ENCODE peak calls at places on chromosomes 11 and 22, in nine cellular contexts. G, W, D, Z, M, O, H, K and J are unnamed samples. For H3K4me1, the result is how much of the 10 kb centered on the place peaks cover.

GRCh38 chr11:57458410-57459111 is 1.8 kb upstream of the RTN4RL2 start:
- DNase-seq in G (peak), W (peak), M (no peak), D (no peak), K (peak), Z (no peak), H (peak), O (peak), J (no peak)

GRCh38 chr11:22479133-22479690 is 141.0 kb downstream of the SLC17A6 start:
- DNase-seq in K (no peak), D (no peak), M (no peak), G (no peak), H (no peak), W (no peak), Z (peak), O (no peak), J (no peak)

GRCh38 chr22:34410111-34410510 is 489.8 kb upstream of the LARGE1 start:
- DNase-seq in K (no peak), W (no peak), M (no peak), G (no peak), H (no peak), O (no peak), Z (no peak), D (no peak), J (no peak)

GRCh38 chr22:32600184-32600583 is 125.6 kb downstream of the FBXO7 start:
- DNase-seq in D (no peak), G (no peak), M (no peak), O (no peak), H (no peak), K (no peak), Z (no peak), W (no peak), J (no peak)

GRCh38 chr11:12507391-12507790 is 130.0 kb downstream of the PARVA start:
- DNase-seq in M (no peak), O (no peak), D (no peak), G (no peak), K (no peak), Z (no peak), H (no peak), W (no peak), J (no peak)

GRCh38 chr11:62372871-62373270 is 35.6 kb downstream of the ASRGL1 start:
- DNase-seq in G (no peak), O (no peak), M (no peak), D (no peak), H (no peak), W (no peak), K (no peak), Z (no peak), J (no peak)

GRCh38 chr11:116073854-116074837 is 569.9 kb upstream of the CADM1 start:
- DNase-seq in Z (no peak), K (no peak), W (no peak), D (no peak), O (peak), M (no peak), H (no peak), G (no peak), J (no peak)

GRCh38 chr22:44701824-44702478 is at the start of gene PRR5:
- DNase-seq in D (peak), O (peak), M (no peak), W (peak), Z (peak), G (peak), K (peak), H (peak), J (peak)

GRCh38 chr11:107695446-107695845 is 16.4 kb downstream of the SLN start:
- DNase-seq in H (no peak), Z (no peak), M (no peak), D (no peak), G (no peak), W (no peak), K (no peak), O (no peak), J (no peak)

GRCh38 chr11:124882339-124883071 is 15.2 kb downstream of the ROBO4 start:
- DNase-seq in G (peak), D (no peak), K (no peak), Z (no peak), O (no peak), H (no peak), W (no peak), M (no peak), J (peak)

GRCh38 chr11:10770626-10771254 is 19.7 kb downstream of the CTR9 start:
- DNase-seq in Z (peak), D (no peak), G (no peak), H (no peak), W (peak), O (peak), M (no peak), K (peak), J (peak)

GRCh38 chr11:34600339-34601084 is 20.4 kb upstream of the EHF start:
- DNase-seq in Z (no peak), K (no peak), M (no peak), O (no peak), G (peak), W (peak), H (no peak), D (no peak), J (no peak)

GRCh38 chr11:15972838-15973237 is 383.5 kb downstream of the SOX6 start:
- DNase-seq in H (no peak), K (no peak), G (no peak), W (no peak), O (no peak), Z (no peak), M (no peak), D (no peak), J (no peak)

GRCh38 chr22:47748887-47749286 is 986.4 kb downstream of the TBC1D22A start:
- DNase-seq in W (no peak), D (no peak), K (no peak), M (no peak), Z (no peak), O (no peak), G (no peak), H (no peak), J (no peak)

GRCh38 chr11:134576286-134576685 is 164.2 kb upstream of the B3GAT1 start:
- DNase-seq in W (no peak), D (no peak), G (no peak), M (no peak), Z (no peak), O (no peak), H (no peak), K (no peak), J (no peak)

GRCh38 chr22:26431151-26431995 is 2.3 kb downstream of the ASPHD2 start:
- DNase-seq in M (no peak), G (no peak), K (peak), W (no peak), O (no peak), H (no peak), Z (no peak), D (no peak), J (peak)

GRCh38 chr11:101127348-101127698 is 2.3 kb downstream of the PGR start:
- DNase-seq in W (no peak), M (no peak), O (peak), H (no peak), K (peak), G (peak), D (peak), Z (peak), J (no peak)

GRCh38 chr11:68682531-68682931 is 1.8 kb upstream of the GAL start:
- DNase-seq in O (no peak), D (no peak), G (no peak), W (no peak), K (no peak), H (no peak), Z (no peak), M (no peak), J (no peak)

GRCh38 chr22:41286639-41287091 is 678 bp upstream of the RANGAP1 start:
- DNase-seq in G (no peak), D (no peak), H (peak), K (peak), M (no peak), Z (peak), O (no peak), W (no peak), J (no peak)

GRCh38 chr11:64321533-64321932 is 3.6 kb downstream of the PRDX5 start:
- DNase-seq in G (no peak), W (peak), O (no peak), Z (no peak), D (no peak), M (peak), H (no peak), K (no peak), J (no peak)

GRCh38 chr11:8387693-8388092 is 124.0 kb upstream of the LMO1 start:
- DNase-seq in M (no peak), D (no peak), K (no peak), W (no peak), Z (no peak), G (no peak), H (no peak), O (no peak), J (no peak)

GRCh38 chr11:9210224-9210921 is 54.8 kb downstream of the DENND5A start:
- DNase-seq in W (no peak), M (no peak), D (no peak), K (no peak), O (no peak), Z (no peak), G (no peak), H (no peak), J (no peak)

GRCh38 chr11:5701184-5701583 is 11.6 kb downstream of the TRIM22 start:
- DNase-seq in G (no peak), Z (no peak), D (no peak), K (no peak), M (no peak), H (no peak), O (no peak), W (no peak), J (no peak)

GRCh38 chr11:70423523-70424505 is 25.5 kb downstream of the CTTN start:
- DNase-seq in K (no peak), Z (peak), G (no peak), H (peak), W (no peak), D (no peak), M (no peak), O (no peak), J (no peak)

DNA sequence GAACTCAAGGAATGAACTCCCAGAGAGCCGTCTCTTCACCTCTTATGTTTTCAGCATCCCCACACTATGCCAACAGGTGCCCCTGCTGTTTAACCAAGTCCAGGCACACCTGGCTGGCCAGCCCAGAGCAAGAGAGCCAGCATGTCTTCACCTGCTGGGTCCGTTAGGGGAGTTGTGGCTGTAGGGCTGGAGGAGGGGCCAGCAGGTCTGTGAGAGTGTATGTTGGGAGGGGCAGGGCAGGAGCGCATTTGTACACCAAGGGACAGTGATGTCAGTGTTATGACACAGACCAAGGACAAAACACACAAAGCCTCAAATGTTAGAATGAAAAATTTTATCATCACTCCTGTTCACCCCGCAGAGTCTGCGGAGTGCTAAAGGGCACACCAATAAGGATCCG is 5.8 kb downstream of the PATZ1 start:
- DNase-seq in G (no peak), K (no peak), W (no peak), O (no peak), H (no peak), Z (no peak), M (no peak), D (no peak), J (no peak)
- H3K4me1 ChIP-seq in G (under half), K (under half), W (half or more), O (half or more), H (half or more), Z (under half), M (under half), D (half or more), J (under half)

DNA sequence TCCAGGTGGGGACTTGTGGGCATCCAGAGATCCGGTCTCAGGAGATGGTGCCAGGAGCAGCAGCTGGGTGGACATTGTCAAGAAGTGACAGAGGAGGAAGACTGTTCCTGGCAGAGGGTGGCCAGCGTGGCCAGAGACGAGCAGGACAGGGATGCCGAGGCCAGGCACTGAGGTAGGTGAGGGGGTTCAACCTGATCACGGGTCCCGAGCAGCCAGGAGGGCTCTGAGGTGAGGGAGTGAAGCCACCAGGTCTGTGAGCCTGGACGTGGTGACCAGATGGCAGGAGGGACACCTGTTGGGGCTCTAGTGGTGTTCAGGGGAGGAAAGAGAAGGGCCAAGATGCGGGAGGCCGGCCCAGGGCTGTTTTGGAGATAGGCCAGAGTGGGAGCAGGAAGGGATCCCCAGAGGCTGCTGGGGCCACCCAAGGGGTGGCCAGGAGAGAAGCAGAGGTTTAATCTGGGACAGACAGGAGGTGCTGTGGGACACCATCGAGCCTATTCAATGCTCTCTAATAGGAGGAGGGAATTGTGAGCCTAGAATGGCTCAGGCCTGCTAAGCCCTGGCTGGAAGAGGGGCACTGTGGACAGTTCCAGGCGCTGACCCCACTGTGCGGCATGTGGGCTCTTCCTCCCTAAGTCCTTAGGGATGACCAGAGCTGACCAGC is 6.3 kb downstream of the PPM1F start:
- DNase-seq in H (no peak), K (no peak), W (no peak), Z (no peak), O (no peak), M (no peak), G (no peak), D (no peak), J (no peak)
- H3K4me1 ChIP-seq in H (under half), K (half or more), W (half or more), Z (under half), O (half or more), M (under half), G (under half), D (half or more), J (half or more)

GRCh38 chr11:45048870-45049825 is 97.3 kb upstream of the PRDM11 start:
- DNase-seq in D (no peak), H (no peak), W (no peak), Z (peak), K (no peak), G (no peak), M (no peak), O (peak), J (no peak)
- H3K4me1 ChIP-seq in D (under half), H (under half), W (under half), Z (under half), K (under half), G (under half), M (under half), O (half or more), J (under half)

GRCh38 chr11:78415338-78415737 is 2.3 kb downstream of the GAB2 start:
- DNase-seq in G (no peak), K (no peak), H (no peak), M (no peak), Z (no peak), D (no peak), O (no peak), W (no peak), J (peak)

GRCh38 chr11:78416285-78417174 is 1.1 kb downstream of the GAB2 start:
- DNase-seq in O (peak), G (peak), K (peak), Z (peak), D (peak), M (no peak), W (peak), H (peak), J (peak)

GRCh38 chr11:78418584-78419211 is 1.1 kb upstream of the GAB2 start:
- DNase-seq in H (no peak), W (no peak), M (no peak), K (no peak), D (no peak), Z (no peak), O (no peak), G (no peak), J (peak)

GRCh38 chr11:78417888-78418583 is 416 bp upstream of the GAB2 start:
- DNase-seq in O (peak), G (peak), W (peak), Z (peak), K (peak), D (peak), M (no peak), H (peak), J (peak)

GRCh38 chr11:78417175-78417887 is at the start of gene GAB2:
- DNase-seq in D (peak), M (no peak), G (peak), W (peak), H (peak), Z (no peak), K (no peak), O (no peak), J (peak)
- H3K4me1 ChIP-seq in D (under half), M (under half), G (under half), W (half or more), H (under half), Z (under half), K (half or more), O (half or more), J (under half)

GRCh38 chr11:114106986-114107385 is 47.5 kb downstream of the ZBTB16 start:
- DNase-seq in D (no peak), O (no peak), M (no peak), Z (no peak), K (no peak), W (no peak), G (peak), H (no peak), J (no peak)
- H3K4me1 ChIP-seq in D (half or more), O (half or more), M (under half), Z (under half), K (under half), W (half or more), G (half or more), H (under half), J (under half)

GRCh38 chr22:35967046-35967397 is 61.6 kb downstream of the RBFOX2 start:
- DNase-seq in Z (no peak), D (no peak), O (no peak), K (no peak), G (no peak), W (no peak), H (no peak), M (no peak), J (no peak)
- H3K4me1 ChIP-seq in Z (under half), D (under half), O (half or more), K (half or more), G (under half), W (half or more), H (under half), M (under half), J (under half)